ENCODE peak calls at places on chromosomes 3 and 15, in eight cellular contexts. M is body of pancreas; D is CD8-positive, alpha-beta T cell; V is psoas muscle; Y is heart left ventricle; X is RWPE2; S is GM23338; U is uterus. H is an unnamed sample.

GRCh38 chr3:170517251-170517945 is 68.5 kb downstream of the SLC7A14 start:
- DNase-seq in M (no peak), D (no peak), V (no peak), Y (no peak), X (no peak), S (no peak), U (no peak), H (no peak)

GRCh38 chr3:171784387-171784786 is 25.9 kb downstream of the PLD1 start:
- DNase-seq in M (no peak), D (no peak), V (no peak), Y (no peak), X (no peak), S (no peak), U (no peak), H (no peak)

GRCh38 chr15:63601026-63601726 is 4.0 kb downstream of the FBXL22 start:
- DNase-seq in M (peak; percentile 49), D (peak; percentile 59), V (peak; percentile 46), Y (peak; percentile 38), X (no peak), S (peak; percentile 51), U (no peak), H (peak; percentile 61)

GRCh38 chr3:68060186-68060585 is 405.8 kb upstream of the SUCLG2 start:
- DNase-seq in M (no peak), D (no peak), V (no peak), Y (no peak), X (no peak), S (no peak), U (no peak), H (no peak)

GRCh38 chr3:46395210-46395661 is 11.6 kb downstream of the CCR5AS start:
- DNase-seq in M (no peak), D (no peak), V (no peak), Y (no peak), X (no peak), S (peak; percentile 31), U (no peak), H (no peak)

GRCh38 chr3:152193673-152194267 is 75.0 kb upstream of the MBNL1 start:
- DNase-seq in M (no peak), D (peak; percentile 32), V (no peak), Y (no peak), X (no peak), S (no peak), U (no peak), H (no peak)

GRCh38 chr3:170397579-170398177 is 21.0 kb upstream of the CLDN11 start:
- DNase-seq in M (no peak), D (no peak), V (no peak), Y (no peak), X (no peak), S (peak; percentile 24), U (no peak), H (no peak)

GRCh38 chr3:134034005-134034785 is 4.5 kb upstream of the SLCO2A1 start:
- DNase-seq in M (no peak), D (no peak), V (no peak), Y (no peak), X (no peak), S (no peak), U (no peak), H (no peak)

GRCh38 chr3:155548194-155548593 is 196.7 kb downstream of the PLCH1 start:
- DNase-seq in M (no peak), D (no peak), V (no peak), Y (no peak), X (no peak), S (peak; percentile 8), U (no peak), H (no peak)

GRCh38 chr3:182201769-182202168 is 490.0 kb downstream of the SOX2 start:
- DNase-seq in M (no peak), D (no peak), V (no peak), Y (no peak), X (no peak), S (no peak), U (no peak), H (no peak)

GRCh38 chr3:94071713-94072284 is 8.9 kb downstream of the NSUN3 start:
- DNase-seq in M (peak; percentile 20), D (no peak), V (no peak), Y (no peak), X (no peak), S (no peak), U (no peak), H (no peak)

GRCh38 chr3:69558912-69559311 is 173.0 kb upstream of the FRMD4B start:
- DNase-seq in M (peak; percentile 13), D (no peak), V (no peak), Y (peak; percentile 49), X (no peak), S (no peak), U (peak; percentile 59), H (no peak)

DNA sequence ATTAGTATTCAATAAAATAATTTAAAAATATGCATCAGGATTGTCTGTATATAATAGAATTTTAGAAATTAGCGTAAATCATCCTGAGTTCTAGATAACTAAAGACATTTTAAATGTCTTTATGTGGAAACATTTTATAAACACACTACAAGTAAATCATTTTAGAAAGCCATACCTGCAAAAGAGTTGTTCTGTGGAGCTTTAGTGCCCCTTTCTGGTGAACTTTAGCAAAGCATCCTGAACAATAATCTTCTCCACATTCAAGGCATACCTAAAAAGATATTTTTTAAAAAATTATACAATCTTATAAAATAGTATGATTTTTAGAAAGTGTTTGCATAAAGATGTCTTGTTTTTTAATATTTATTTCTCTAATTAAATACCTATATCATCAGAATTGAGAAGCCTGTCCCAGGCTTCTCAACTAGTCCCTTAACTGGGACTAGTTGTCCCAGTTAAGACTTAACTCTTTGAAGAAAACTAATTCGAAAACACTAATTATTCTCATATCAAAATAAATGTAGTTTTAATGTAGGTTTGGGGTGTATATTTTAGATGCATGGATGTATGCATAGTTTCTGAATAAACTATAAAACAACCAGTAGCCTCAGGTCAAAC is 29.7 kb downstream of the ZBBX start:
- DNase-seq in M (no peak), D (no peak), V (no peak), Y (no peak), X (no peak), S (peak; percentile 57), U (no peak), H (no peak)
- H3K4me3 ChIP-seq in M (no peak overlapping the region), D (no peak overlapping the region), V (no peak overlapping the region), Y (no peak overlapping the region), X (no peak overlapping the region), S (no peak overlapping the region), U (no peak overlapping the region), H (no peak overlapping the region)

DNA sequence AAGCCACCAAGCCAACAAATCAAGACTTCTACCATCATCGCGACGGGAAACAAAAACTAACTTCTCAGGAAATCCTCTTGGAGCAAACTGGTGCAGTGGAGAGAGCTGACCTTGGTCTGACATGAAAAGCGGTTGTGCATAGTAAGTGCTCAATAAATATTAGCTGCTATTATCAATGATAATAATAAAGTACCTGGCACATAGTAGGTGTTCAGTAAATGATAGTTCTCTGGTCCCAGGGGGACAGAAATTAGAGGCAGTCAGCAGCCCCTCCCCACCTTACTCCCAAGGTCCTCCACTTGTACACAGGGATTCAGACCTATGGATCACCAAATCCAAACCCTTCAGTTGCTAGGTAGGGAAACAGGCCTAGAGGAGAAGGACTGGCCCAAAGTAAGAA is 6.0 kb upstream of the CSK start:
- DNase-seq in M (no peak), D (no peak), V (no peak), Y (no peak), X (no peak), S (no peak), U (no peak), H (no peak)
- H3K4me1 ChIP-seq in M (peaks cover 17% of the 10 kb centered on the region), D (peaks cover 80% of the 10 kb centered on the region), V (peaks cover under 1% of the 10 kb centered on the region), Y (peaks cover 18% of the 10 kb centered on the region), X (peaks cover 1% of the 10 kb centered on the region), S (peaks cover 14% of the 10 kb centered on the region), U (no peaks in the 10 kb centered on the region), H (no peaks in the 10 kb centered on the region)

GRCh38 chr15:68188647-68189046 is 16.5 kb downstream of the CALML4 start:
- DNase-seq in M (no peak), D (no peak), V (no peak), Y (no peak), X (no peak), S (no peak), U (no peak), H (no peak)
- H3K36me3 ChIP-seq in M (peaks cover 7% of the 10 kb centered on the region), D (peaks cover 20% of the 10 kb centered on the region), V (peaks cover 3% of the 10 kb centered on the region), Y (peaks cover 70% of the 10 kb centered on the region), X (peaks cover 80% of the 10 kb centered on the region), S (peaks cover 11% of the 10 kb centered on the region), U (no peaks in the 10 kb centered on the region), H (peaks cover 3% of the 10 kb centered on the region)

GRCh38 chr3:168844502-168845482 is 749.1 kb upstream of the GOLIM4 start:
- DNase-seq in M (no peak), D (no peak), V (no peak), Y (no peak), X (no peak), S (no peak), U (no peak), H (no peak)

GRCh38 chr3:168850109-168850508 is 754.4 kb upstream of the GOLIM4 start:
- DNase-seq in M (no peak), D (no peak), V (no peak), Y (no peak), X (no peak), S (no peak), U (no peak), H (no peak)

GRCh38 chr3:168843481-168843880 is 747.8 kb upstream of the GOLIM4 start:
- DNase-seq in M (no peak), D (no peak), V (no peak), Y (no peak), X (no peak), S (no peak), U (no peak), H (no peak)

DNA sequence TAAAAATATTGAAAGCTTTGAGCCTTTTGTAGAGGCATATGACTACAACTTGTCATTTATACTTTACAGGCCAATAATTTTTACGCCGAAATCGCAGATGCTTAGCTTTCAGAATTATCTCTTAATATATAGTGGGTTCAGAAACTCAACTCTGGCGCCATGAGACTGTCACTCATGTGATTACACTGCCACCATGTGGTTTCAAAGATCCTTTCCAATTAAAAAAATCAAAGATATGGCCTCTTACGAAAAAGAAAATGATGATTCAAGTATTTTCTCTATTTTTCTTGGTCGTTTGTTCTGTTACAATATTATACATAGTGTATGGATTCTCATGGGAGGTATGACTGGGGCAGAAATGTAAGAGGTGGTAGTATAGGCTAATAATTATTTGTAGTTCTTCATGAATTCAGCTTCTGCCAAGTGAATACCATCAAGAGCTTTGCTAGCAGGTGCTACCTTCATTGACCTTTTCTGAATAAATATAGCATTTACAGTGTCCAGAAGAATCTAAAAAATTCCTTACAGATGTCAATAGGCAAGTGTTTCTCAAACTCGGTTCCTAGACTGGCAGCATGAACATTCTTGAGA is 751.7 kb upstream of the GOLIM4 start:
- DNase-seq in M (peak; percentile 13), D (no peak), V (no peak), Y (no peak), X (no peak), S (peak; percentile 78), U (no peak), H (no peak)
- H3K4me3 ChIP-seq in M (no peak overlapping the region), D (no peak overlapping the region), V (no peak overlapping the region), Y (no peak overlapping the region), X (no peak overlapping the region), S (no peak overlapping the region), U (no peak overlapping the region), H (no peak overlapping the region)

DNA sequence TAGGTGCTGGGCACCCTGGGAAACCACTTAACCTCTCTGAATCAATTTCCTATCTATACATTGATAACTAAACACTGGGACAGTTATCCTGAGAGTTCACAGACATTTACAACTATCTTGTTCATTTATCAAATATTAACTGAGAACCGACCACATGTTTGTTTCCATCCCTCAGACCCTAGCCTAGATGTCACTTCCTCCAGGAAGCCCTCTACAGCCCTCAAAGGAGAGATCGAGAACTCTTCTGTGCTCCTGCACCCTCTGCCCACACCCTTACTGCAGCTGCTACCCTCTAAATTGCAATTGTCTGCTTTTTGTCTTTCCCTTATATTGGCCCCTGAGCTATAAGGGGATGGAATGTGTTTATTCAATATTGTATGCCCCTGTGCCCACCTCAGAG is 46.1 kb downstream of the SRGAP3 start:
- DNase-seq in M (no peak), D (no peak), V (no peak), Y (no peak), X (no peak), S (no peak), U (no peak), H (no peak)
- H3K4me1 ChIP-seq in M (no peaks in the 10 kb centered on the region), D (no peaks in the 10 kb centered on the region), V (no peaks in the 10 kb centered on the region), Y (no peaks in the 10 kb centered on the region), X (no peaks in the 10 kb centered on the region), S (peaks cover 32% of the 10 kb centered on the region), U (no peaks in the 10 kb centered on the region), H (no peaks in the 10 kb centered on the region)

H was measured in aorta.